ENCODE peak calls at places on chromosomes 6 and 20, in ten cellular contexts. X is tibial artery; T is cardiac muscle cell; R is germinal center; U is activated effector memory CD4-positive, alpha-beta T cell treated with Interleukin-2 at 50 U/mL for 16 hours; Z is GM12891; G is esophagus squamous epithelium; C is AG09309; I is GM04504; D is endothelial cell of umbilical vein. O is an unnamed sample.

GRCh38 chr20:43409041-43409913 is 48.4 kb upstream of the SRSF6 start:
- DNase-seq in X (no peak), T (peak; percentile 32), R (no peak), U (no peak), Z (no peak), G (no peak), C (peak; percentile 10), I (peak; percentile 23), D (peak; percentile 38), O (peak; percentile 61)

GRCh38 chr6:9405369-9405768 is 970.0 kb upstream of the SLC35B3 start:
- DNase-seq in X (no peak), T (no peak), R (no peak), U (no peak), Z (no peak), G (no peak), C (peak; percentile 46), I (peak; percentile 33), D (no peak), O (no peak)

GRCh38 chr6:36296240-36296639 is 26.4 kb downstream of the PNPLA1 start:
- DNase-seq in X (no peak), T (no peak), R (no peak), U (no peak), Z (no peak), G (no peak), C (peak; percentile 57), I (peak; percentile 8), D (no peak), O (no peak)

GRCh38 chr6:222468-222867 is 69.8 kb upstream of the DUSP22 start:
- DNase-seq in X (no peak), T (no peak), R (no peak), U (no peak), Z (no peak), G (no peak), C (no peak), I (no peak), D (no peak), O (no peak)

GRCh38 chr6:142275146-142276006 is 26.4 kb upstream of the ADGRG6 start:
- DNase-seq in X (no peak), T (no peak), R (no peak), U (no peak), Z (no peak), G (no peak), C (no peak), I (no peak), D (peak; percentile 17), O (no peak)

GRCh38 chr20:48283470-48284110 is 498.3 kb upstream of the SULF2 start:
- DNase-seq in X (peak; percentile 46), T (no peak), R (no peak), U (no peak), Z (no peak), G (no peak), C (peak; percentile 85), I (no peak), D (peak; percentile 99), O (no peak)

GRCh38 chr20:14334306-14334930 is 3.0 kb downstream of the FLRT3 start:
- DNase-seq in X (no peak), T (peak; percentile 75), R (no peak), U (no peak), Z (no peak), G (no peak), C (no peak), I (no peak), D (peak; percentile 33), O (peak; percentile 20)

GRCh38 chr6:130065616-130066015 is 47.2 kb downstream of the L3MBTL3 start:
- DNase-seq in X (no peak), T (no peak), R (no peak), U (no peak), Z (no peak), G (no peak), C (no peak), I (no peak), D (no peak), O (no peak)

GRCh38 chr6:22737331-22737730 is 168.0 kb downstream of the HDGFL1 start:
- DNase-seq in X (no peak), T (peak; percentile 78), R (no peak), U (no peak), Z (no peak), G (no peak), C (peak; percentile 13), I (no peak), D (peak; percentile 52), O (peak; percentile 67)

GRCh38 chr20:21027569-21027968 is 78.6 kb downstream of the LINC00237 start:
- DNase-seq in X (no peak), T (peak; percentile 22), R (no peak), U (no peak), Z (no peak), G (no peak), C (no peak), I (no peak), D (no peak), O (peak; percentile 69)

GRCh38 chr20:55667955-55668354 is 337.4 kb downstream of the CBLN4 start:
- DNase-seq in X (no peak), T (no peak), R (no peak), U (no peak), Z (no peak), G (no peak), C (no peak), I (no peak), D (no peak), O (no peak)

GRCh38 chr20:50804453-50805348 is 9.8 kb downstream of the BCAS4 start:
- DNase-seq in X (no peak), T (no peak), R (peak; percentile 61), U (peak; percentile 9), Z (no peak), G (no peak), C (no peak), I (no peak), D (no peak), O (no peak)

GRCh38 chr6:130893277-130893676 is 66.1 kb downstream of the SMLR1 start:
- DNase-seq in X (peak; percentile 45), T (no peak), R (no peak), U (no peak), Z (no peak), G (no peak), C (no peak), I (no peak), D (no peak), O (no peak)

GRCh38 chr6:117346142-117346930 is 79.4 kb downstream of the ROS1 start:
- DNase-seq in X (no peak), T (peak; percentile 30), R (no peak), U (no peak), Z (no peak), G (no peak), C (no peak), I (peak; percentile 13), D (peak; percentile 32), O (no peak)

GRCh38 chr20:17525650-17526049 is 5.5 kb downstream of the BFSP1 start:
- DNase-seq in X (no peak), T (peak; percentile 45), R (peak; percentile 31), U (no peak), Z (no peak), G (no peak), C (no peak), I (no peak), D (peak; percentile 22), O (peak; percentile 36)

GRCh38 chr20:19121463-19121862 is 91.0 kb upstream of the SLC24A3 start:
- DNase-seq in X (no peak), T (no peak), R (no peak), U (no peak), Z (no peak), G (no peak), C (no peak), I (no peak), D (no peak), O (no peak)